ENCODE peak calls at places on chromosomes 11 and 22, in six cellular contexts. W is uterus, J is stomach, M is kidney, S is upper lobe of right lung, T is heart left ventricle. O is an unnamed sample.

GRCh38 chr11:103543456-103543855 is 434.2 kb downstream of the DYNC2H1 start:
- DNase-seq in S (no peak), M (no peak), W (no peak), J (no peak), T (no peak), O (no peak)

GRCh38 chr11:116276051-116277044 is 496.4 kb downstream of the BUD13 start:
- DNase-seq in S (peak; percentile 91), M (peak; percentile 87), J (peak; percentile 82), W (peak; percentile 62), T (peak; percentile 88), O (peak; percentile 68)

GRCh38 chr11:60700689-60701508 is 1.5 kb downstream of the MS4A8 start:
- DNase-seq in T (no peak), S (no peak), M (no peak), W (no peak), J (peak; percentile 40), O (no peak)

GRCh38 chr11:859394-860131 is 16.9 kb downstream of the TSPAN4 start:
- DNase-seq in J (peak; percentile 84), W (peak; percentile 86), M (peak; percentile 95), S (no peak), T (peak; percentile 89), O (no peak)

GRCh38 chr22:47012589-47013365 is 250.3 kb downstream of the TBC1D22A start:
- DNase-seq in T (no peak), M (peak; percentile 47), S (peak; percentile 66), J (no peak), W (no peak), O (no peak)

GRCh38 chr11:90250970-90251369 is 28.1 kb upstream of the CHORDC1 start:
- DNase-seq in S (no peak), M (no peak), T (no peak), W (no peak), J (no peak), O (no peak)

GRCh38 chr11:45486461-45486860 is 179.0 kb downstream of the CHST1 start:
- DNase-seq in T (no peak), J (peak; percentile 22), S (no peak), W (no peak), M (no peak), O (no peak)

GRCh38 chr22:43567691-43568308 is 156.0 kb downstream of the MPPED1 start:
- DNase-seq in M (no peak), W (no peak), S (no peak), T (no peak), J (no peak), O (no peak)

GRCh38 chr11:87266751-87267150 is 229.0 kb downstream of the TMEM135 start:
- DNase-seq in M (no peak), S (no peak), J (no peak), W (no peak), T (no peak), O (no peak)

GRCh38 chr11:32985600-32985999 is 30.1 kb upstream of the DEPDC7 start:
- DNase-seq in W (no peak), J (no peak), T (no peak), M (no peak), S (no peak), O (no peak)

GRCh38 chr11:41714101-41714500 is 254.6 kb upstream of the LRRC4C start:
- DNase-seq in W (no peak), M (no peak), J (no peak), S (no peak), T (no peak), O (no peak)

GRCh38 chr11:119340335-119341221 is at the start of gene C1QTNF5:
- DNase-seq in J (peak; percentile 88), T (peak; percentile 90), W (peak; percentile 87), S (peak; percentile 88), M (peak; percentile 96), O (peak; percentile 75)

GRCh38 chr22:24359452-24360120 is 67.8 kb upstream of the ADORA2A start:
- DNase-seq in S (no peak), W (no peak), J (no peak), T (no peak), M (no peak), O (peak; percentile 54)

GRCh38 chr11:126194121-126194543 is 17.3 kb downstream of the RPUSD4 start:
- DNase-seq in J (peak; percentile 34), S (no peak), T (no peak), M (no peak), W (peak; percentile 64), O (no peak)

GRCh38 chr11:45811109-45811435 is 6.1 kb downstream of the SLC35C1 start:
- DNase-seq in M (no peak), T (no peak), S (no peak), W (no peak), J (no peak), O (no peak)

GRCh38 chr11:66068923-66069714 is 953 bp upstream of the PACS1 start:
- DNase-seq in S (no peak), T (no peak), W (no peak), M (peak; percentile 82), J (peak; percentile 58), O (peak; percentile 53)

GRCh38 chr22:48824673-48825651 is 1002.7 kb downstream of the BRD1 start:
- DNase-seq in S (peak; percentile 48), J (no peak), T (peak; percentile 48), W (no peak), M (peak; percentile 39), O (no peak)

GRCh38 chr11:61061081-61061826 is 41.0 kb upstream of the CD5 start:
- DNase-seq in W (no peak), S (no peak), J (no peak), M (no peak), T (no peak), O (no peak)

GRCh38 chr11:78339945-78340344 is 77.7 kb downstream of the GAB2 start:
- DNase-seq in M (no peak), S (no peak), J (no peak), T (no peak), W (no peak), O (no peak)

GRCh38 chr11:1242289-1242688 is 19.4 kb downstream of the MUC5B start:
- DNase-seq in W (no peak), S (no peak), J (no peak), T (no peak), M (no peak), O (no peak)

GRCh38 chr11:115701284-115701875 is 197.2 kb upstream of the CADM1 start:
- DNase-seq in W (no peak), J (no peak), S (no peak), M (no peak), T (no peak), O (no peak)

GRCh38 chr11:99739464-99740089 is 718.8 kb downstream of the CNTN5 start:
- DNase-seq in W (no peak), J (no peak), M (no peak), S (no peak), T (no peak), O (no peak)

GRCh38 chr11:11525283-11525682 is 96.5 kb downstream of the GALNT18 start:
- DNase-seq in J (no peak), S (no peak), W (no peak), T (no peak), M (no peak), O (no peak)

GRCh38 chr11:11528986-11529385 is 92.8 kb downstream of the GALNT18 start:
- DNase-seq in T (no peak), S (no peak), J (no peak), M (no peak), W (no peak), O (no peak)

GRCh38 chr11:11520231-11521015 is 101.4 kb downstream of the GALNT18 start:
- DNase-seq in S (no peak), M (peak; percentile 61), T (no peak), J (no peak), W (no peak), O (no peak)

GRCh38 chr11:11521306-11522002 is 100.4 kb downstream of the GALNT18 start:
- DNase-seq in S (no peak), M (no peak), T (no peak), J (no peak), W (no peak), O (no peak)

GRCh38 chr11:11524436-11525038 is 97.3 kb downstream of the GALNT18 start:
- DNase-seq in T (no peak), J (no peak), S (no peak), M (no peak), W (no peak), O (no peak)
- H3K27ac ChIP-seq in T (no peak overlapping the region), J (no peak overlapping the region), S (no peak overlapping the region), M (no peak overlapping the region), W (no peak overlapping the region), O (no peak overlapping the region)

GRCh38 chr11:117856252-117856651 is 20.2 kb downstream of the FXYD6 start:
- DNase-seq in J (peak; percentile 11), W (peak; percentile 13), S (no peak), T (no peak), M (peak; percentile 38), O (no peak)

GRCh38 chr11:117856892-117857291 is 19.6 kb downstream of the FXYD6 start:
- DNase-seq in T (peak; percentile 23), S (no peak), J (peak; percentile 7), M (peak; percentile 31), W (no peak), O (peak; percentile 35)

GRCh38 chr11:117859061-117859460 is 17.4 kb downstream of the FXYD6 start:
- DNase-seq in T (no peak), W (peak; percentile 15), M (no peak), S (no peak), J (peak; percentile 16), O (no peak)

GRCh38 chr11:117859713-117860112 is 16.7 kb downstream of the FXYD6 start:
- DNase-seq in M (no peak), T (no peak), W (no peak), J (no peak), S (no peak), O (no peak)

DNA sequence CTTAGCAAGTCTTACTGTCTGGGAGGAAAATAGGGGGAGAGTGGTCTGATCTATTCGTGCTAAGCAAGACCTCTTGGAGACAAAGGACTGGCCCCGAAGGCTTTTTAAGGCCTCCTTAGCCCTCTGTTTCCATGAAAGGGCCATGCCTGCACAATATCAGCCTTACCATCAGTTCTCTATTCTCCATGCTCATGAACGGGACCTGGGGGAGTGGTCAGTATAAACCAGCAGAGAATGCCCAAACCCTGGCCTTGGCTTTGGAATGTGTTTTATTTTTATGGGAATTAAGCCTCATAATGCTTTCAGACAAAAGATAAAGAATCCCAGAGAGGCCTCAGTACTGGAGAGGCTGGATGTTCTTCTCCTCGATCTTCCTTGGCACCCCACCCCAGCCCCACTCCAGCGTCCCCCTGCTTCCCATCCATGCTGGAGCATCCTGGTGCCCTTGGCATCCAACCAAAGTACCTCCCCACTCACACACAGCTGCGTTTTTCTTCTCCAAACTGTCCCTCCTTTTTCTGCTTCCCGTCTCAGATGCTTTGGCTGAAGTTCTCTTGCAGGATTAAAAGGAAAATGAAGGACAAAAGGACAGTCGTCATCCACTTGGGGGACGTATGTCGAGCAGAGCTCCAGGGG is 18.6 kb downstream of the FXYD6 start:
- DNase-seq in M (no peak), T (no peak), W (peak; percentile 42), S (no peak), J (no peak), O (no peak)
- H3K4me1 ChIP-seq in M (peaks cover 16% of the 10 kb centered on the region), T (peaks cover 41% of the 10 kb centered on the region), W (peaks cover 7% of the 10 kb centered on the region), S (peaks cover 33% of the 10 kb centered on the region), J (peaks cover 28% of the 10 kb centered on the region), O (no peaks in the 10 kb centered on the region)

DNA sequence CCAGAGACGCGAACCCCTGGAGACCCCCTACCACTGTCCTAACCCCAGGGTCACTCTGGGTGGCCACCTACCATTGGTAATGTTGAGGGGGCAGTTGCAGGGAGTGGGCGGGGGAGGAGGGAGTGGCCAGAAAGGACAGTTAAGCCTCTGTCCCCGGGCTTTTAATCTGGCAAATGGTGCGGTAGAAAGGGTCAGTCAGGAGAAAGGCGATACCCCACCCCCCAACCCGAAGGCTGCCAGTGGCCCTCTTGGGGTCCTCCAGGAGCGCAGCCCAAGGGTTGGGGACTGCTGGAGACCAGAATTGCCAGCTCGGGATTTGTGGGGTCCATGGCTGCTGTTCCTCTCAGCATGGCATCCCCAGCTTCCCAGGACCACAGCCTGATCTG is 742 bp downstream of the P2RY2 start:
- DNase-seq in T (no peak), W (no peak), M (no peak), J (no peak), S (no peak), O (no peak)
- H3K4me3 ChIP-seq in T (peak overlapping the region; percentile 58), W (peak overlapping the region; percentile 40), M (peak overlapping the region; percentile 63), J (peak overlapping the region; percentile 50), S (peak overlapping the region; percentile 52), O (peak overlapping the region; percentile 58)

GRCh38 chr11:27456140-27456801 is 16.3 kb downstream of the LGR4 start:
- DNase-seq in J (no peak), M (no peak), W (no peak), T (no peak), S (no peak), O (no peak)
- H3K27ac ChIP-seq in J (no peak overlapping the region), M (peak overlapping the region; percentile 73), W (no peak overlapping the region), T (no peak overlapping the region), S (no peak overlapping the region), O (peak overlapping the region; percentile 75)

O was measured in right lobe of liver.